ENCODE peak calls at places on chromosomes 6 and 20, in six cellular contexts. One of them, this sample, is unnamed.

GRCh38 chr6:158865769-158866168 is 46.6 kb upstream of the EZR start:
- DNase-seq in spleen: no peak
- DNase-seq in NAMALWA: peak; percentile 85
- DNase-seq in T-helper 2 cell: no peak
- DNase-seq in RCC 7860: no peak
- DNase-seq in cardiac septum: no peak
- DNase-seq in this sample: no peak

GRCh38 chr6:1744543-1744942 is 134.8 kb downstream of the FOXC1 start:
- DNase-seq in spleen: no peak
- DNase-seq in NAMALWA: no peak
- DNase-seq in T-helper 2 cell: no peak
- DNase-seq in RCC 7860: no peak
- DNase-seq in cardiac septum: no peak
- DNase-seq in this sample: no peak

GRCh38 chr6:141635621-141636020 is 497.1 kb upstream of the GJE1 start:
- DNase-seq in spleen: no peak
- DNase-seq in NAMALWA: no peak
- DNase-seq in T-helper 2 cell: no peak
- DNase-seq in RCC 7860: no peak
- DNase-seq in cardiac septum: no peak
- DNase-seq in this sample: no peak

GRCh38 chr6:156416392-156416791 is 360.8 kb upstream of the ARID1B start:
- DNase-seq in spleen: no peak
- DNase-seq in NAMALWA: no peak
- DNase-seq in T-helper 2 cell: no peak
- DNase-seq in RCC 7860: no peak
- DNase-seq in cardiac septum: no peak
- DNase-seq in this sample: no peak

GRCh38 chr20:37915800-37916570 is 13.1 kb downstream of the VSTM2L start:
- DNase-seq in spleen: no peak
- DNase-seq in NAMALWA: no peak
- DNase-seq in T-helper 2 cell: no peak
- DNase-seq in RCC 7860: no peak
- DNase-seq in cardiac septum: no peak
- DNase-seq in this sample: no peak

GRCh38 chr6:81896561-81896960 is 144.1 kb upstream of the TENT5A start:
- DNase-seq in spleen: no peak
- DNase-seq in NAMALWA: no peak
- DNase-seq in T-helper 2 cell: no peak
- DNase-seq in RCC 7860: no peak
- DNase-seq in cardiac septum: no peak
- DNase-seq in this sample: no peak

GRCh38 chr6:36727491-36728021 is 29.9 kb downstream of the RAB44 start:
- DNase-seq in spleen: peak; percentile 69
- DNase-seq in NAMALWA: no peak
- DNase-seq in T-helper 2 cell: no peak
- DNase-seq in RCC 7860: peak; percentile 45
- DNase-seq in cardiac septum: no peak
- DNase-seq in this sample: peak; percentile 12

GRCh38 chr6:88374556-88374955 is 208.4 kb upstream of the CNR1 start:
- DNase-seq in spleen: no peak
- DNase-seq in NAMALWA: no peak
- DNase-seq in T-helper 2 cell: no peak
- DNase-seq in RCC 7860: no peak
- DNase-seq in cardiac septum: no peak
- DNase-seq in this sample: no peak

GRCh38 chr6:48183816-48184215 is 72.8 kb upstream of the PTCHD4 start:
- DNase-seq in spleen: no peak
- DNase-seq in NAMALWA: no peak
- DNase-seq in T-helper 2 cell: no peak
- DNase-seq in RCC 7860: no peak
- DNase-seq in cardiac septum: no peak
- DNase-seq in this sample: no peak

GRCh38 chr6:132812255-132812732 is 2.1 kb upstream of the RPS12 start:
- DNase-seq in spleen: no peak
- DNase-seq in NAMALWA: peak; percentile 45
- DNase-seq in T-helper 2 cell: no peak
- DNase-seq in RCC 7860: no peak
- DNase-seq in cardiac septum: no peak
- DNase-seq in this sample: peak; percentile 30

This sample was measured in Caki2.